ENCODE peak calls at places on chromosome 6, in nine cellular contexts. One of them, this sample, is unnamed. For H3K4me1, the result is how much of the 10 kb centered on the place peaks cover.

GRCh38 chr6:158321960-158322359 is 9.7 kb downstream of the TULP4 start:
- DNase-seq in heart left ventricle: no peak
- DNase-seq in CD8-positive, alpha-beta memory T cell: no peak
- DNase-seq in stomach: no peak
- DNase-seq in neuronal stem cell: no peak
- DNase-seq in fibroblast of lung: peak
- DNase-seq in heart right ventricle: no peak
- DNase-seq in cardiac muscle cell: no peak
- DNase-seq in GM12878: no peak
- DNase-seq in this sample: no peak

GRCh38 chr6:151436814-151437213 is 15.1 kb downstream of the RMND1 start:
- DNase-seq in cardiac muscle cell: no peak
- DNase-seq in neuronal stem cell: no peak
- DNase-seq in heart left ventricle: no peak
- DNase-seq in fibroblast of lung: peak
- DNase-seq in CD8-positive, alpha-beta memory T cell: no peak
- DNase-seq in stomach: no peak
- DNase-seq in heart right ventricle: no peak
- DNase-seq in GM12878: no peak
- DNase-seq in this sample: no peak

GRCh38 chr6:149286905-149287304 is 30.6 kb upstream of the TAB2 start:
- DNase-seq in GM12878: no peak
- DNase-seq in fibroblast of lung: no peak
- DNase-seq in CD8-positive, alpha-beta memory T cell: no peak
- DNase-seq in neuronal stem cell: no peak
- DNase-seq in heart left ventricle: no peak
- DNase-seq in stomach: no peak
- DNase-seq in cardiac muscle cell: no peak
- DNase-seq in heart right ventricle: no peak
- DNase-seq in this sample: no peak

GRCh38 chr6:128836761-128837160 is 46.2 kb upstream of the LAMA2 start:
- DNase-seq in neuronal stem cell: no peak
- DNase-seq in heart right ventricle: no peak
- DNase-seq in CD8-positive, alpha-beta memory T cell: no peak
- DNase-seq in GM12878: no peak
- DNase-seq in cardiac muscle cell: no peak
- DNase-seq in stomach: no peak
- DNase-seq in heart left ventricle: no peak
- DNase-seq in fibroblast of lung: no peak
- DNase-seq in this sample: no peak

GRCh38 chr6:167996424-167997199 is 859 bp upstream of the KIF25 start:
- DNase-seq in stomach: no peak
- DNase-seq in heart right ventricle: no peak
- DNase-seq in fibroblast of lung: no peak
- DNase-seq in GM12878: no peak
- DNase-seq in CD8-positive, alpha-beta memory T cell: no peak
- DNase-seq in neuronal stem cell: peak
- DNase-seq in cardiac muscle cell: no peak
- DNase-seq in heart left ventricle: no peak
- DNase-seq in this sample: no peak

GRCh38 chr6:25359891-25360290 is 80.7 kb downstream of the CARMIL1 start:
- DNase-seq in stomach: no peak
- DNase-seq in GM12878: no peak
- DNase-seq in heart left ventricle: no peak
- DNase-seq in heart right ventricle: no peak
- DNase-seq in fibroblast of lung: no peak
- DNase-seq in CD8-positive, alpha-beta memory T cell: no peak
- DNase-seq in neuronal stem cell: no peak
- DNase-seq in cardiac muscle cell: no peak
- DNase-seq in this sample: peak

GRCh38 chr6:7129360-7129759 is 21.6 kb downstream of the RREB1 start:
- DNase-seq in stomach: no peak
- DNase-seq in neuronal stem cell: no peak
- DNase-seq in fibroblast of lung: no peak
- DNase-seq in heart left ventricle: no peak
- DNase-seq in CD8-positive, alpha-beta memory T cell: no peak
- DNase-seq in cardiac muscle cell: no peak
- DNase-seq in heart right ventricle: no peak
- DNase-seq in GM12878: no peak
- DNase-seq in this sample: no peak

GRCh38 chr6:70131528-70131927 is 171.4 kb downstream of the COL9A1 start:
- DNase-seq in CD8-positive, alpha-beta memory T cell: no peak
- DNase-seq in stomach: no peak
- DNase-seq in heart left ventricle: no peak
- DNase-seq in cardiac muscle cell: no peak
- DNase-seq in neuronal stem cell: no peak
- DNase-seq in heart right ventricle: no peak
- DNase-seq in GM12878: peak
- DNase-seq in fibroblast of lung: peak
- DNase-seq in this sample: no peak

GRCh38 chr6:131159578-131159977 is 24.3 kb downstream of the AKAP7 start:
- DNase-seq in cardiac muscle cell: no peak
- DNase-seq in neuronal stem cell: no peak
- DNase-seq in stomach: no peak
- DNase-seq in GM12878: no peak
- DNase-seq in CD8-positive, alpha-beta memory T cell: no peak
- DNase-seq in heart right ventricle: no peak
- DNase-seq in heart left ventricle: no peak
- DNase-seq in fibroblast of lung: peak
- DNase-seq in this sample: no peak

GRCh38 chr6:115591973-115592486 is 468.7 kb downstream of the FRK start:
- DNase-seq in CD8-positive, alpha-beta memory T cell: no peak
- DNase-seq in heart right ventricle: no peak
- DNase-seq in stomach: no peak
- DNase-seq in neuronal stem cell: no peak
- DNase-seq in heart left ventricle: no peak
- DNase-seq in fibroblast of lung: no peak
- DNase-seq in GM12878: no peak
- DNase-seq in cardiac muscle cell: no peak
- DNase-seq in this sample: no peak

GRCh38 chr6:12033770-12034169 is 21.7 kb downstream of the HIVEP1 start:
- DNase-seq in heart left ventricle: no peak
- DNase-seq in CD8-positive, alpha-beta memory T cell: no peak
- DNase-seq in fibroblast of lung: peak
- DNase-seq in neuronal stem cell: no peak
- DNase-seq in heart right ventricle: no peak
- DNase-seq in GM12878: no peak
- DNase-seq in stomach: no peak
- DNase-seq in cardiac muscle cell: no peak
- DNase-seq in this sample: no peak

GRCh38 chr6:5471044-5471443 is 209.7 kb downstream of the FARS2 start:
- DNase-seq in stomach: peak
- DNase-seq in fibroblast of lung: peak
- DNase-seq in neuronal stem cell: peak
- DNase-seq in heart right ventricle: peak
- DNase-seq in cardiac muscle cell: peak
- DNase-seq in heart left ventricle: peak
- DNase-seq in GM12878: peak
- DNase-seq in CD8-positive, alpha-beta memory T cell: peak
- DNase-seq in this sample: peak

GRCh38 chr6:16503919-16504554 is 257.2 kb downstream of the ATXN1 start:
- DNase-seq in cardiac muscle cell: no peak
- DNase-seq in neuronal stem cell: no peak
- DNase-seq in fibroblast of lung: no peak
- DNase-seq in GM12878: peak
- DNase-seq in stomach: no peak
- DNase-seq in heart right ventricle: no peak
- DNase-seq in heart left ventricle: no peak
- DNase-seq in CD8-positive, alpha-beta memory T cell: peak
- DNase-seq in this sample: peak

GRCh38 chr6:158816329-158816728 is 2.8 kb downstream of the EZR start:
- DNase-seq in heart right ventricle: no peak
- DNase-seq in cardiac muscle cell: peak
- DNase-seq in CD8-positive, alpha-beta memory T cell: no peak
- DNase-seq in neuronal stem cell: no peak
- DNase-seq in heart left ventricle: no peak
- DNase-seq in fibroblast of lung: peak
- DNase-seq in GM12878: no peak
- DNase-seq in stomach: no peak
- DNase-seq in this sample: no peak

GRCh38 chr6:32607263-32607987 is 17.8 kb upstream of the HLA-DRB1 start:
- DNase-seq in cardiac muscle cell: no peak
- DNase-seq in heart left ventricle: no peak
- DNase-seq in GM12878: no peak
- DNase-seq in neuronal stem cell: no peak
- DNase-seq in stomach: no peak
- DNase-seq in heart right ventricle: no peak
- DNase-seq in CD8-positive, alpha-beta memory T cell: no peak
- DNase-seq in fibroblast of lung: no peak
- DNase-seq in this sample: no peak

GRCh38 chr6:13695217-13695616 is 16.4 kb downstream of the RANBP9 start:
- DNase-seq in neuronal stem cell: no peak
- DNase-seq in cardiac muscle cell: no peak
- DNase-seq in stomach: no peak
- DNase-seq in heart right ventricle: no peak
- DNase-seq in GM12878: no peak
- DNase-seq in fibroblast of lung: peak
- DNase-seq in CD8-positive, alpha-beta memory T cell: no peak
- DNase-seq in heart left ventricle: no peak
- DNase-seq in this sample: no peak

GRCh38 chr6:33903579-33903978 is 99.8 kb upstream of the MLN start:
- DNase-seq in stomach: no peak
- DNase-seq in heart right ventricle: no peak
- DNase-seq in fibroblast of lung: no peak
- DNase-seq in cardiac muscle cell: no peak
- DNase-seq in neuronal stem cell: no peak
- DNase-seq in heart left ventricle: no peak
- DNase-seq in GM12878: no peak
- DNase-seq in CD8-positive, alpha-beta memory T cell: no peak
- DNase-seq in this sample: no peak

GRCh38 chr6:144559865-144560603 is 274.9 kb downstream of the UTRN start:
- DNase-seq in CD8-positive, alpha-beta memory T cell: peak
- DNase-seq in heart right ventricle: no peak
- DNase-seq in neuronal stem cell: peak
- DNase-seq in stomach: no peak
- DNase-seq in GM12878: no peak
- DNase-seq in heart left ventricle: no peak
- DNase-seq in cardiac muscle cell: no peak
- DNase-seq in fibroblast of lung: peak
- DNase-seq in this sample: no peak

GRCh38 chr6:6315660-6316059 is 4.8 kb downstream of the F13A1 start:
- DNase-seq in CD8-positive, alpha-beta memory T cell: no peak
- DNase-seq in cardiac muscle cell: peak
- DNase-seq in stomach: peak
- DNase-seq in heart right ventricle: no peak
- DNase-seq in GM12878: no peak
- DNase-seq in neuronal stem cell: peak
- DNase-seq in fibroblast of lung: peak
- DNase-seq in heart left ventricle: peak
- DNase-seq in this sample: peak

DNA sequence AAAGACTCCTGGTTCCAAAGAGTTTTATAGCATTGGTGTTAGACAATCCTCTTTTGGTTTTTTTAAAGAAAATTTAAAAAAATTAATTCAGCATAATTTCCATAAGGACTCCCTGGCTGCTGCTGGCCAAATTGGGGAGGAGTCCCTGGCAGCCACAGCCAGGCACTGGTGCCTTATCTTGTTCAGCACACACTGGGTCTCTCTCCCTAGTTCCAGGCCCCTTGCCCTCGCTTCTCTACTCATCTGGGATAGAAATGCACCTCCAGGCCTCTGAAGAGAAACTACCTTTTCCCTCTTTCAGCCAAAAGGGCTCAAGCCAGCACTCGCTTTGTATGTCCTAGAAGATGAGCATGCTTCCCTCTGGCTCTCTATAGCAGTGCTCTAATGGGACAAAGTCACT is 13.4 kb upstream of the MAPK13 start:
- DNase-seq in heart right ventricle: no peak
- DNase-seq in heart left ventricle: no peak
- DNase-seq in fibroblast of lung: no peak
- DNase-seq in GM12878: no peak
- DNase-seq in cardiac muscle cell: no peak
- DNase-seq in neuronal stem cell: no peak
- DNase-seq in stomach: no peak
- DNase-seq in CD8-positive, alpha-beta memory T cell: no peak
- DNase-seq in this sample: no peak
- H3K27ac ChIP-seq in heart right ventricle: no peak
- H3K27ac ChIP-seq in heart left ventricle: no peak
- H3K27ac ChIP-seq in fibroblast of lung: no peak
- H3K27ac ChIP-seq in GM12878: no peak
- H3K27ac ChIP-seq in cardiac muscle cell: peak
- H3K27ac ChIP-seq in neuronal stem cell: no peak
- H3K27ac ChIP-seq in stomach: no peak
- H3K27ac ChIP-seq in CD8-positive, alpha-beta memory T cell: no peak
- H3K27ac ChIP-seq in this sample: no peak

DNA sequence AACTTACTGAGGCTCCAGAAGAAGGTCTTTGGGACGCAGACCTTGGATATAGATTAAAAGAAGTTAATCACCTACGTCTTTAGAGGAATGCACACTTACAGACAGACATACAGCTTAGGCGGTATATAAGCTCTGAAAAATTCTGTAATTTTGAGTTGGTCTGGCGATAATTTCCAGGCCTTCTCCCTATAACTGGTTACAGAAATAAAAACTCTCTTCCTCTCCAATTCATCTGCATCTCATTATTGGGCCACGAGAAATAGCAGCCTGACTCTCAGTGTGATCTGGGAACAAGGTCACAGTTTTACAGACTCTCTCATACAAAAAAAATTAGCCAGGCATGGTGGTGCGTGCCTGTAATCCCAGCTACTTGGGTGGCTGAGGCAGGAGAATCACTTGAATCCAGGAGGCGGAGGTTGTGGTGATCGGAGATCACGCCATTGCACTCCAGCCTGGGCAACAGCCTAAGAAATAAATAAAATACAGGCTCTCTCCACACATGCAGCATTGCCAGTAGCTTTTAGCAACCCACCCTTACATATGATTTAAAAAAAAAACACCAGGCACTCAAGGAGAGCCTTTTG is 4.7 kb downstream of the ZBTB24 start:
- DNase-seq in heart right ventricle: no peak
- DNase-seq in stomach: no peak
- DNase-seq in neuronal stem cell: no peak
- DNase-seq in CD8-positive, alpha-beta memory T cell: no peak
- DNase-seq in heart left ventricle: no peak
- DNase-seq in GM12878: no peak
- DNase-seq in cardiac muscle cell: no peak
- DNase-seq in fibroblast of lung: no peak
- DNase-seq in this sample: no peak
- H3K4me1 ChIP-seq in heart right ventricle: under half
- H3K4me1 ChIP-seq in stomach: under half
- H3K4me1 ChIP-seq in neuronal stem cell: under half
- H3K4me1 ChIP-seq in CD8-positive, alpha-beta memory T cell: half or more
- H3K4me1 ChIP-seq in heart left ventricle: under half
- H3K4me1 ChIP-seq in GM12878: under half
- H3K4me1 ChIP-seq in cardiac muscle cell: under half
- H3K4me1 ChIP-seq in fibroblast of lung: under half
- H3K4me1 ChIP-seq in this sample: under half

GRCh38 chr6:41786451-41787218 is 859 bp upstream of the TOMM6 start:
- DNase-seq in CD8-positive, alpha-beta memory T cell: peak
- DNase-seq in cardiac muscle cell: peak
- DNase-seq in fibroblast of lung: peak
- DNase-seq in neuronal stem cell: peak
- DNase-seq in heart right ventricle: peak
- DNase-seq in GM12878: no peak
- DNase-seq in heart left ventricle: peak
- DNase-seq in stomach: peak
- DNase-seq in this sample: peak
- H3K27ac ChIP-seq in CD8-positive, alpha-beta memory T cell: peak
- H3K27ac ChIP-seq in cardiac muscle cell: peak
- H3K27ac ChIP-seq in fibroblast of lung: peak
- H3K27ac ChIP-seq in neuronal stem cell: peak
- H3K27ac ChIP-seq in heart right ventricle: peak
- H3K27ac ChIP-seq in GM12878: peak
- H3K27ac ChIP-seq in heart left ventricle: peak
- H3K27ac ChIP-seq in stomach: peak
- H3K27ac ChIP-seq in this sample: peak

GRCh38 chr6:53310751-53311585 is 37.8 kb downstream of the ELOVL5 start:
- DNase-seq in heart right ventricle: no peak
- DNase-seq in cardiac muscle cell: no peak
- DNase-seq in fibroblast of lung: peak
- DNase-seq in GM12878: no peak
- DNase-seq in CD8-positive, alpha-beta memory T cell: no peak
- DNase-seq in stomach: no peak
- DNase-seq in heart left ventricle: no peak
- DNase-seq in neuronal stem cell: no peak
- DNase-seq in this sample: no peak
- H3K4me1 ChIP-seq in heart right ventricle: under half
- H3K4me1 ChIP-seq in cardiac muscle cell: under half
- H3K4me1 ChIP-seq in fibroblast of lung: under half
- H3K4me1 ChIP-seq in GM12878: under half
- H3K4me1 ChIP-seq in CD8-positive, alpha-beta memory T cell: half or more
- H3K4me1 ChIP-seq in stomach: under half
- H3K4me1 ChIP-seq in heart left ventricle: half or more
- H3K4me1 ChIP-seq in neuronal stem cell: under half
- H3K4me1 ChIP-seq in this sample: under half

This sample was measured in transverse colon.